ENCODE peak calls at places on chromosomes 2 and 18, in four cellular contexts. O is thoracic aorta, E is IMR-90, L is uterus. Z is an unnamed sample.

GRCh38 chr2:188798159-188798558 is 176.0 kb upstream of the COL3A1 start:
- DNase-seq in L (no peak), O (no peak), E (peak), Z (peak)

GRCh38 chr2:205680903-205681302 is 1.4 kb upstream of the NRP2 start:
- DNase-seq in E (no peak), O (no peak), L (no peak), Z (no peak)

GRCh38 chr2:167929461-167929860 is 317.9 kb downstream of the STK39 start:
- DNase-seq in O (no peak), L (no peak), E (no peak), Z (no peak)

GRCh38 chr18:3029215-3029972 is 16.4 kb upstream of the LPIN2 start:
- DNase-seq in O (no peak), E (peak), L (no peak), Z (peak)

GRCh38 chr2:43082111-43082877 is 144.1 kb downstream of the ZFP36L2 start:
- DNase-seq in E (peak), L (peak), O (no peak), Z (peak)

GRCh38 chr2:26212011-26212410 is 32.4 kb downstream of the HADHA start:
- DNase-seq in E (no peak), L (no peak), O (no peak), Z (no peak)

GRCh38 chr2:59196511-59196910 is 955.4 kb upstream of the FANCL start:
- DNase-seq in O (no peak), E (peak), L (no peak), Z (peak)

GRCh38 chr2:198546091-198546490 is 741.7 kb downstream of the PLCL1 start:
- DNase-seq in E (no peak), L (no peak), O (no peak), Z (no peak)

GRCh38 chr2:86223098-86223681 is 23.9 kb downstream of the MRPL35 start:
- DNase-seq in E (peak), L (peak), O (peak), Z (peak)

GRCh38 chr18:13159579-13159978 is 59.0 kb upstream of the LDLRAD4 start:
- DNase-seq in L (no peak), O (no peak), E (peak), Z (peak)

GRCh38 chr2:217160103-217160502 is 300.2 kb upstream of the TNP1 start:
- DNase-seq in E (peak), L (no peak), O (no peak), Z (no peak)

GRCh38 chr2:197969391-197969893 is 165.0 kb downstream of the PLCL1 start:
- DNase-seq in E (peak), L (no peak), O (no peak), Z (peak)

GRCh38 chr2:124162256-124162655 is 137.2 kb downstream of the CNTNAP5 start:
- DNase-seq in O (no peak), L (no peak), E (no peak), Z (no peak)

GRCh38 chr2:98730053-98730850 is 680 bp downstream of the MGAT4A start:
- DNase-seq in E (no peak), L (peak), O (no peak), Z (peak)

GRCh38 chr2:165877565-165878550 is 75.7 kb downstream of the TTC21B start:
- DNase-seq in E (peak), L (no peak), O (no peak), Z (peak)

DNA sequence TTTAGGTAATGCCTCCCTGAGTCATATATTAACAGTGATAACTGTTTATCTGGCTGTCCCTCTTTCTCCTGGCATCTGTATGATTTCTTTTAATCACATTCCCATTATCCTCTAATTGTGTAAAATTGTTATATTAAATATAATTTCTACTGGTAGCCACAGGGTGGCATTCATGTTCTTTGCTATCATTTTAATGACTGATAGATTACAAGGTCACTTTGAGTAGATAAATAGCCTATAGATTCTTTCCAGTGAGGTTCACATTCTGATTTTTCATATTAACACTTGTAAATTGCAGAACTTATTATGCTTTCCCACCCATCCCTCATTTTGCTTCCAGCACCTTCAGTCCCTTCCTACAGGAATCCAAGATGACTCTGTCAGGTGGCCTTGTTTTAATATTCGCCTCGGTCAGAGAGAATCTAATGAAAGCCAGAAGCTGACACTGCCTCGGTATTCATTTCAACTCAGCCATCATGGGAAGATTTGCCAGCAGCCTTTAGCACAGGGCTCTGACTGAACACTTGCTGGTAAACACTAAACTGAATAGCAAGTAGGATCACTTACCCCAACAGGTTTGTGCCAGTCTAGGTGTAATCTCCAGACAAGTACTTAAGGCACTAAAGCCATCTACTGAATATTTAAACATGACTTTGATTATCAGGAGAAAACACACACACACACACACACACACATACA is 101.2 kb upstream of the FSHR start:
- DNase-seq in L (no peak), E (no peak), O (no peak), Z (no peak)
- TF ChIP-seq CTCF in L (no peak), E (peak), O (no peak), Z (no peak)

GRCh38 chr2:11305958-11306357 is 38.5 kb downstream of the ROCK2 start:
- DNase-seq in E (peak), O (no peak), L (no peak), Z (peak)

GRCh38 chr2:11305338-11305737 is 39.1 kb downstream of the ROCK2 start:
- DNase-seq in L (no peak), E (peak), O (no peak), Z (no peak)

GRCh38 chr2:11307764-11308415 is 36.5 kb downstream of the ROCK2 start:
- DNase-seq in O (no peak), E (no peak), L (no peak), Z (no peak)

GRCh38 chr2:11303290-11304013 is 41.0 kb downstream of the ROCK2 start:
- DNase-seq in O (no peak), L (no peak), E (no peak), Z (no peak)

DNA sequence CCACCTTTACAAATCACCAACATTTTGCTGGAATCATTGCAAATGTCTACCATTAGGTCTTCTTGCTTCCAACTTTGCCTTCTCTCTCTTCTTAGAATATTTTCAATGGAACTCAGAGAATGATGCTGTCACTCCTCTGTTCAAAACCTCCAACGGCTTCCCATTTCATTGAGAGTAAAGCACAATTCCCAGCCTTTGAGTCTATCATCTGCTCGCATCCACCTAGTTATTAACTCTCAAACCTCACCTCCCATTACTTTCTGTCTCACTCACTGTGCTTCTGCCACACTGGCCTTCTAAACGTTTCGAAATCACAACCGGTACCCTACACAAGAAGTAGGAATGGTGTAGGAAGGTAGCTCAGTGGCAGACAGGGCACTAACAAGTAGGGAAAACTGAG is 40.0 kb downstream of the ROCK2 start:
- DNase-seq in L (no peak), E (no peak), O (no peak), Z (no peak)
- H3K4me3 ChIP-seq in L (no peak), E (no peak), O (no peak), Z (no peak)

DNA sequence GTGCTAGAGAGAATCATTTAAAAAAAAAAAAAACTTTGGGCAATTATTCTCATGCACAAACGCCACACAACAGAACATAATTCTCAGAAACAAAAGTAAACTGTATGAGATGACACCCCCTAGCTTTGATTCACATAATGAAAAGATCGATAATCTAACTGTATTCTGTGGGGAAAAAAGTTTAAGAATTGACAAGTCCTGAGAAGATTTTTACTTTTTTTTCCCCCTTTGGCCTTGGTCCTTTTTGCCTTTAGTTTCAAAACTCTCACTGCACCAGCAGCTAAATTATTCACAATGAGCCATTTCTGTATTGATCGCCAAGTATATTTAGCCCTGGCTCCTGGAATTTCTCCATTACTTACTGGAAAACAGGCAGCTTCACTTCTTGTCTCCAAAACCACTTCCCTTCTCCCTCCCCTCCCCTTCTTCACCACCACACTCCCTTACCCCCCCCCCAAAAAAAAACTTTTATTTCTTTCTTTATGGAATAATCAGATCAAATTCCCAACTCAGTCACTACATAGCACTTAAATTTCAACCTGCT is 2.0 kb downstream of the IKZF2 start:
- DNase-seq in O (no peak), L (no peak), E (peak), Z (no peak)
- TF ChIP-seq CTCF in O (no peak), L (no peak), E (no peak), Z (no peak)

GRCh38 chr18:48441405-48441881 is 32.3 kb upstream of the ZBTB7C start:
- DNase-seq in E (no peak), L (peak), O (peak), Z (no peak)
- H3K4me3 ChIP-seq in E (no peak), L (no peak), O (peak), Z (no peak)

GRCh38 chr2:233402346-233402745 is 48.1 kb downstream of the DGKD start:
- DNase-seq in L (no peak), E (no peak), O (no peak), Z (no peak)

GRCh38 chr2:233406865-233407264 is 52.6 kb downstream of the DGKD start:
- DNase-seq in E (no peak), L (no peak), O (no peak), Z (no peak)

GRCh38 chr2:233402774-233403173 is 48.5 kb downstream of the DGKD start:
- DNase-seq in E (no peak), O (no peak), L (no peak), Z (no peak)

GRCh38 chr2:233400961-233401360 is 46.7 kb downstream of the DGKD start:
- DNase-seq in O (no peak), L (no peak), E (no peak), Z (no peak)

DNA sequence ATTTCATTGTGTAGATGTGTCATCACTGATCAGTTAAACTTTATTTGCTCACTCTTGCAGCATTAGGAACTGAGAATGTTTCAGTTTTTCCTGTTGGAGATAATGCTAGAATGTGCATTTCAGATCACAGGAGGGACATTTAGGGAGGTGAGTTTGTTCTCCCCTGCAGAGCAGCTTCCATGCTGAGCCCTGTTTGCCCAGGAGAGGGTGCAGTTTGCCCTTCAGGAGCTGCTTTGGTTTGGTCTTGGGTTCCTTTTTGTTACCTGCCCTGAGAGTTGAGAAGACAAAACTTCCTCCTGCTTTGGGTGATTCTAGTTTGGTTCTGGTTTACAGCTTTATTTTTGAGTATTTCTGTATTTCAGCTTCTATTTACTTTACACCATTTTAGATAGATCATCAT is 49.9 kb downstream of the DGKD start:
- DNase-seq in E (peak), O (no peak), L (no peak), Z (peak)
- TF ChIP-seq CTCF in E (peak), O (peak), L (peak), Z (peak)

GRCh38 chr2:223841436-223842180 is 4.2 kb upstream of the AP1S3 start:
- DNase-seq in E (no peak), O (no peak), L (no peak), Z (no peak)
- H3K4me3 ChIP-seq in E (no peak), O (no peak), L (no peak), Z (no peak)

GRCh38 chr2:240232264-240232915 is 91.9 kb upstream of the OTOS start:
- DNase-seq in O (no peak), L (peak), E (no peak), Z (no peak)
- TF ChIP-seq CTCF in O (no peak), L (no peak), E (no peak), Z (no peak)